ENCODE peak calls at places on chromosomes 5 and 9, in seven cellular contexts. One of them, this sample, is unnamed.

GRCh38 chr5:132026516-132027008 is 15.1 kb upstream of the ACSL6 start:
- DNase-seq in HCT116: no peak
- DNase-seq in SK-N-SH: no peak
- DNase-seq in GM12878: no peak
- DNase-seq in K562: no peak
- DNase-seq in H1: no peak
- DNase-seq in HepG2: no peak
- DNase-seq in this sample: no peak

GRCh38 chr9:18320046-18320445 is 153.9 kb upstream of the ADAMTSL1 start:
- DNase-seq in K562: no peak
- DNase-seq in GM12878: no peak
- DNase-seq in HepG2: no peak
- DNase-seq in HCT116: no peak
- DNase-seq in H1: no peak
- DNase-seq in SK-N-SH: no peak
- DNase-seq in this sample: no peak

GRCh38 chr5:76403963-76404693 is 1.0 kb downstream of the IQGAP2 start:
- DNase-seq in H1: peak
- DNase-seq in SK-N-SH: no peak
- DNase-seq in HCT116: no peak
- DNase-seq in GM12878: peak
- DNase-seq in HepG2: peak
- DNase-seq in K562: peak
- DNase-seq in this sample: no peak

GRCh38 chr9:101977614-101978210 is 239.3 kb upstream of the GRIN3A start:
- DNase-seq in SK-N-SH: peak
- DNase-seq in H1: no peak
- DNase-seq in GM12878: no peak
- DNase-seq in HepG2: peak
- DNase-seq in HCT116: peak
- DNase-seq in K562: no peak
- DNase-seq in this sample: peak

GRCh38 chr5:12947379-12947778 is 997.1 kb downstream of the DNAH5 start:
- DNase-seq in K562: no peak
- DNase-seq in GM12878: no peak
- DNase-seq in HCT116: no peak
- DNase-seq in HepG2: no peak
- DNase-seq in SK-N-SH: no peak
- DNase-seq in H1: no peak
- DNase-seq in this sample: no peak

GRCh38 chr5:74107899-74108298 is 481.9 kb downstream of the ARHGEF28 start:
- DNase-seq in GM12878: no peak
- DNase-seq in H1: no peak
- DNase-seq in HCT116: no peak
- DNase-seq in SK-N-SH: no peak
- DNase-seq in HepG2: no peak
- DNase-seq in K562: no peak
- DNase-seq in this sample: no peak

GRCh38 chr9:2502210-2502609 is 119.4 kb upstream of the VLDLR start:
- DNase-seq in SK-N-SH: no peak
- DNase-seq in H1: no peak
- DNase-seq in HCT116: no peak
- DNase-seq in GM12878: no peak
- DNase-seq in K562: no peak
- DNase-seq in HepG2: no peak
- DNase-seq in this sample: no peak

GRCh38 chr5:123511290-123511647 is 708 bp upstream of the CSNK1G3 start:
- DNase-seq in HepG2: peak
- DNase-seq in K562: no peak
- DNase-seq in H1: no peak
- DNase-seq in GM12878: no peak
- DNase-seq in SK-N-SH: no peak
- DNase-seq in HCT116: no peak
- DNase-seq in this sample: no peak

GRCh38 chr5:59999056-59999455 is 105.5 kb upstream of the PDE4D start:
- DNase-seq in K562: no peak
- DNase-seq in H1: no peak
- DNase-seq in SK-N-SH: no peak
- DNase-seq in HepG2: no peak
- DNase-seq in GM12878: no peak
- DNase-seq in HCT116: no peak
- DNase-seq in this sample: no peak

GRCh38 chr9:128072144-128073021 is 4.4 kb downstream of the SLC25A25 start:
- DNase-seq in HepG2: no peak
- DNase-seq in SK-N-SH: no peak
- DNase-seq in GM12878: peak
- DNase-seq in HCT116: no peak
- DNase-seq in K562: no peak
- DNase-seq in H1: no peak
- DNase-seq in this sample: no peak

GRCh38 chr5:176643491-176644219 is 3.6 kb upstream of the TSPAN17 start:
- DNase-seq in SK-N-SH: no peak
- DNase-seq in HepG2: no peak
- DNase-seq in GM12878: no peak
- DNase-seq in H1: no peak
- DNase-seq in K562: no peak
- DNase-seq in HCT116: no peak
- DNase-seq in this sample: no peak

GRCh38 chr9:76732341-76732958 is 31.8 kb upstream of the PCA3 start:
- DNase-seq in SK-N-SH: no peak
- DNase-seq in HepG2: no peak
- DNase-seq in H1: no peak
- DNase-seq in K562: no peak
- DNase-seq in GM12878: no peak
- DNase-seq in HCT116: no peak
- DNase-seq in this sample: no peak

GRCh38 chr5:74375271-74375670 is 265.3 kb downstream of the ENC1 start:
- DNase-seq in HepG2: no peak
- DNase-seq in SK-N-SH: no peak
- DNase-seq in K562: no peak
- DNase-seq in H1: no peak
- DNase-seq in GM12878: no peak
- DNase-seq in HCT116: no peak
- DNase-seq in this sample: no peak

GRCh38 chr5:135694906-135695305 is 116.1 kb upstream of the CXCL14 start:
- DNase-seq in HCT116: no peak
- DNase-seq in HepG2: no peak
- DNase-seq in K562: no peak
- DNase-seq in H1: peak
- DNase-seq in GM12878: no peak
- DNase-seq in SK-N-SH: no peak
- DNase-seq in this sample: no peak

GRCh38 chr9:4193391-4193790 is 106.5 kb downstream of the GLIS3 start:
- DNase-seq in SK-N-SH: no peak
- DNase-seq in HCT116: no peak
- DNase-seq in GM12878: no peak
- DNase-seq in K562: no peak
- DNase-seq in H1: no peak
- DNase-seq in HepG2: no peak
- DNase-seq in this sample: no peak

GRCh38 chr5:175920506-175920865 is 47.6 kb downstream of the THOC3 start:
- DNase-seq in K562: no peak
- DNase-seq in HCT116: no peak
- DNase-seq in H1: no peak
- DNase-seq in GM12878: no peak
- DNase-seq in HepG2: no peak
- DNase-seq in SK-N-SH: no peak
- DNase-seq in this sample: no peak

GRCh38 chr5:34749431-34749872 is 89.5 kb upstream of the TTC23L start:
- DNase-seq in HepG2: no peak
- DNase-seq in H1: no peak
- DNase-seq in SK-N-SH: no peak
- DNase-seq in HCT116: no peak
- DNase-seq in GM12878: no peak
- DNase-seq in K562: no peak
- DNase-seq in this sample: no peak

DNA sequence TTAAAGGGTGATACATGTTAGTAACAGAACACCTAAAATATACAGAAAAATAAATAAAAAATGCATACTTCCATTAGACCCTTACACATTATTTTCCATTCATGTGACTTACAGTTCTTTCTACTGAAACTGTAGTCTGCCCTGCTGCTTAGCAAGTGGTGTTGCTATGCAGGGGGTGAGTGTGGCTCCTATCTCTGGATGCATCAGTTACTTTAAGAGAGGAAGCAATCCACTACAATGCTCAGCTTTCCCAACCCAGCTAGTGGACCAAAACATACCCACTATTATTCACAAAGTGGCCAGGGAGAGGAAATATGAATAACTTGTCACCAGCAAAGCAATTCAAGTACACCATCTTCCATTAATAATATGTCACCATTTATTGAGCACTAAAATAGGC is 121.8 kb downstream of the DOCK2 start:
- DNase-seq in HCT116: no peak
- DNase-seq in HepG2: no peak
- DNase-seq in GM12878: no peak
- DNase-seq in SK-N-SH: no peak
- DNase-seq in H1: no peak
- DNase-seq in K562: no peak
- DNase-seq in this sample: no peak
- TF ChIP-seq JUND in HCT116: no peak
- TF ChIP-seq JUND in HepG2: no peak
- TF ChIP-seq JUND in GM12878: no peak
- TF ChIP-seq JUND in SK-N-SH: no peak
- TF ChIP-seq JUND in H1: no peak
- TF ChIP-seq JUND in K562: no peak
- TF ChIP-seq JUND in this sample: no peak

GRCh38 chr5:159971931-159972461 is 36.9 kb upstream of the TTC1 start:
- DNase-seq in SK-N-SH: peak
- DNase-seq in K562: no peak
- DNase-seq in HCT116: no peak
- DNase-seq in GM12878: no peak
- DNase-seq in HepG2: no peak
- DNase-seq in H1: peak
- DNase-seq in this sample: no peak
- TF ChIP-seq JUND in SK-N-SH: no peak
- TF ChIP-seq JUND in K562: no peak
- TF ChIP-seq JUND in HCT116: no peak
- TF ChIP-seq JUND in GM12878: no peak
- TF ChIP-seq JUND in HepG2: no peak
- TF ChIP-seq JUND in H1: no peak
- TF ChIP-seq JUND in this sample: no peak

GRCh38 chr9:136745389-136746218 is 2.7 kb downstream of the LCN6 start:
- DNase-seq in H1: no peak
- DNase-seq in HCT116: no peak
- DNase-seq in GM12878: no peak
- DNase-seq in HepG2: no peak
- DNase-seq in SK-N-SH: no peak
- DNase-seq in K562: peak
- DNase-seq in this sample: no peak
- TF ChIP-seq JUND in H1: no peak
- TF ChIP-seq JUND in HCT116: no peak
- TF ChIP-seq JUND in GM12878: no peak
- TF ChIP-seq JUND in HepG2: no peak
- TF ChIP-seq JUND in SK-N-SH: no peak
- TF ChIP-seq JUND in K562: no peak
- TF ChIP-seq JUND in this sample: no peak

DNA sequence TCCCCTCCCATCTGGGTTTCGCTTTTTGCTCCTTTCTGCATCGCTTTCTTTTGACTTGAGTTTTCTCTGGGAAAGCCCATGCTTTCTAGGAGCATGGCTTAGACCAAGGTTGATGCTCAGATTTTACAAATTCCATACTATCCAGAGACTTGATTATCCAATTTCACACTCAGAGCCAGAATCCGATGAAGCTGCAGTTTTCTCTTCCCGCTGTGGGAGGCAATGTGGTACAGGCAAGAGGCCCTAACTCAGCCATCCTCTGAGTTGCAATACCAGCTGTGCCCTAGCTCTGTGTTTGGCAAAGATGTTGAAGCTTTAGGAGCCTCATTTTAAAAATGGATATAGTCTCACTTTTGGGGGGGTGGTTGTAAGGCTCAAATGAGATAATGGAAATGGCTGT is 85.1 kb downstream of the BRINP1 start:
- DNase-seq in K562: no peak
- DNase-seq in HCT116: no peak
- DNase-seq in H1: no peak
- DNase-seq in SK-N-SH: peak
- DNase-seq in HepG2: peak
- DNase-seq in GM12878: no peak
- DNase-seq in this sample: no peak
- TF ChIP-seq JUND in K562: no peak
- TF ChIP-seq JUND in HCT116: no peak
- TF ChIP-seq JUND in H1: no peak
- TF ChIP-seq JUND in SK-N-SH: no peak
- TF ChIP-seq JUND in HepG2: no peak
- TF ChIP-seq JUND in GM12878: no peak
- TF ChIP-seq JUND in this sample: no peak

This sample was measured in T47D.